ENCODE peak calls at places on chromosomes 7 and 10, in four cellular contexts. G is IMR-90, T is K562, R is GM12878. O is an unnamed sample.

GRCh38 chr7:104548861-104549260 is 220.5 kb downstream of the LHFPL3 start:
- DNase-seq in G (no peak), R (no peak), T (peak; percentile 9), O (no peak)

GRCh38 chr7:37832194-37832593 is 16.2 kb upstream of the NME8 start:
- DNase-seq in T (no peak), G (no peak), R (no peak), O (peak; percentile 52)

GRCh38 chr7:94052398-94053180 is 48.4 kb upstream of the BET1 start:
- DNase-seq in T (no peak), G (no peak), R (peak; percentile 27), O (no peak)

GRCh38 chr7:29424984-29425309 is 138.7 kb upstream of the PRR15 start:
- DNase-seq in R (no peak), T (no peak), G (no peak), O (no peak)

GRCh38 chr10:103745264-103746247 is 109.8 kb downstream of the SH3PXD2A start:
- DNase-seq in R (no peak), G (peak; percentile 44), T (no peak), O (peak; percentile 12)

GRCh38 chr10:106804992-106805391 is 359.5 kb downstream of the SORCS1 start:
- DNase-seq in G (no peak), T (no peak), R (no peak), O (no peak)

GRCh38 chr10:78717200-78717599 is 351.6 kb upstream of the ZMIZ1 start:
- DNase-seq in T (no peak), R (no peak), G (peak; percentile 73), O (no peak)

GRCh38 chr10:86961481-86962091 is 3.2 kb downstream of the SNCG start:
- DNase-seq in T (no peak), R (no peak), G (peak; percentile 55), O (no peak)

GRCh38 chr7:80678703-80679102 is 40.3 kb downstream of the CD36 start:
- DNase-seq in R (no peak), G (no peak), T (no peak), O (no peak)

GRCh38 chr7:99918959-99919813 is at the start of gene TRIM4:
- DNase-seq in T (peak; percentile 96), R (peak; percentile 77), G (peak; percentile 91), O (peak; percentile 90)

GRCh38 chr10:4656576-4657194 is 169.3 kb upstream of the AKR1E2 start:
- DNase-seq in T (peak; percentile 42), G (peak; percentile 67), R (no peak), O (peak; percentile 80)

DNA sequence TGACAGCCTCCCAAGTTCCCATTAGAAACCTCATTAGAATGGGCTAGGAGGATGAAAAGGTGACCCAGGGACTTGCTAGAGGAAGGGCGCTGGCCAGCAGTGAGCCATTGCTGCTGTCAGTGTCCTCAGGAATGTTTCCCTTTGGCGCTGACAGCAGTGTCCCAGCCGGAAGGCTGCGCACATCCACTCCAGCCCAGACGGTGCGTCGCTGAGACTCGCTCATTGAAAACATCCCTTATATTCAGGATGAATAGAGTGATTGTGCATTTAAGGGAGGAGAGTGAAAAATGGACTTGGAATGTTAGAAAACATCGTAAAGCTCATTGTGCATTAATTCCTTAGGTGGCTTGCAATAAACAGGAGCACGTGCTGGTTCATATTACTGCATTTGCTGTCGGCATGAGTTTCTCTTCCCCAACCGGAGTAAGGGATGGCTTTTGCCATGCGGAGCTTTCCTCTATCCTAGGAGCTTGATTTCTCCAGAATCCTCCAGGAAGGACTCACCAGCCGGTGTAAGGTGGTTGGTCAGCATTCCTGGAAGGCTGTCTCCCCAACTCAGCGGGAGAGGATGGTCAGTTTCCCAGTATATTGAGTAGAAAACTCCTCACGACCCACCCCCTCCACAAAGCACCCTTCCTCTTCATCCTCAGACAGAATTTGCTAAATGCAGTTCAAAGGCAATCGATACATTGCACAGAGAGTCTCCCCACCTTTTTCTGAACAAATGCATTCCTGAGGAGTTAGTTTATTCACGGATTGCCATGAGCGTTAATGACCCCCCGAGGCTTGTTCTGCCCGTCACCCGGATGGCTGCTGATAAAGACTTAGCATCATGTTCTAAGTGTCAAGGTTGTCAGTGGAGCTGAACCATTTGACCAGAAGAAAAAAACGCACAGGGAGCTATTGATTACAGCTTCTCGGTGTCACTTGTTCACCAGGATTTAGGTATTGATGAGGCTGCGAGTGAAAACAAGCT is 201.8 kb downstream of the EBF3 start:
- DNase-seq in T (no peak), R (no peak), G (no peak), O (no peak)
- TF ChIP-seq FOS in T (no peak), R (no peak), G (no peak), O (no peak)

GRCh38 chr10:22481687-22482539 is 136.6 kb downstream of the SPAG6 start:
- DNase-seq in R (no peak), G (no peak), T (no peak), O (peak; percentile 16)
- TF ChIP-seq FOS in R (no peak), G (no peak), T (no peak), O (no peak)

GRCh38 chr7:85023066-85023687 is 163.7 kb downstream of the SEMA3D start:
- DNase-seq in R (no peak), T (peak; percentile 31), G (peak; percentile 58), O (peak; percentile 69)
- TF ChIP-seq FOS in R (no peak), T (no peak), G (no peak), O (no peak)

DNA sequence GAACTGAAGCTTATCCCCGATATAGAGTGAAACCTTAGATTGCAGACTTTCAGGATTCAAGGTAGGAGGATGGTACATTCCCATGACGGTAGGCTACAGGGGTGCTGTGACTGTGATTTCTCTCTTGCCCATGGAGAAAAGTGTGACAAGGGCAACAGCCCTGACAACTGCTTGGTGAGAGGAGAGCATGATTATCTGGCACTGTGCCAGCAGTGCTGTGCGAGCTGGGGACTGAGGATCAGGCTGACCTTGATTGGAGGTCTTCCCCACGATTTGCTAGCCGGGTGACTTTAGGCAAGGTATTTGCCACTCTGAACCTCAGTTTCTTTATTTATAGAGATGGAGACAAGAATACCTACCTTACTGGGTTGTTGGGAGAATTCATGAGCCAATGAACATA is 229.6 kb downstream of the PTEN start:
- DNase-seq in R (no peak), G (no peak), T (no peak), O (no peak)
- TF ChIP-seq FOS in R (no peak), G (no peak), T (no peak), O (no peak)

GRCh38 chr10:88715517-88715916 is 9.5 kb downstream of the LIPK start:
- DNase-seq in R (no peak), G (no peak), T (no peak), O (no peak)
- TF ChIP-seq FOS in R (no peak), G (no peak), T (no peak), O (no peak)

GRCh38 chr7:157612664-157613561 is 276.1 kb downstream of the DNAJB6 start:
- DNase-seq in T (no peak), R (no peak), G (no peak), O (no peak)
- TF ChIP-seq FOS in T (no peak), R (no peak), G (no peak), O (no peak)

GRCh38 chr7:90067171-90067570 is 87.1 kb upstream of the STEAP1 start:
- DNase-seq in R (no peak), G (no peak), T (no peak), O (no peak)

GRCh38 chr7:90061077-90061476 is 93.2 kb upstream of the STEAP1 start:
- DNase-seq in T (no peak), G (no peak), R (no peak), O (no peak)

DNA sequence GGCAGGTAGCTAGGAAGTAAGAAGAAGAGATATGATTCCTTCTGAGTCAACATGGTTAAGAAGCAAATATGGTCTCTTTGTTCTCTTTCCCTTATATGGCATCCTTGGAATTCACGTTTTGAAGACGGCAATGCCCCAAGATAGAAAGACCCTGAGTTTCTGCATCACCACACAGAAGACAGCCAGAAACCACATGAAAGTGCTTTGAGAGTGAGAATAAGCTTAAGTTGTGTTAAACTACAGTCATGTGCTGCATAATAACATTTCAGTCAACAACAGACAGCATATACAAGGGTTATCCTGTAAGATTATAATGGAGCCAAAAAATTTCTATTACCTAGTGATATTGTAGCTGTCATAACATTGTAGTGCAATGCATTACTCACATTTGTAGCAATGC is 89.9 kb upstream of the STEAP1 start:
- DNase-seq in R (no peak), G (no peak), T (no peak), O (no peak)
- TF ChIP-seq FOS in R (no peak), G (no peak), T (no peak), O (no peak)

GRCh38 chr10:37436361-37436760 is 311.0 kb downstream of the ANKRD30A start:
- DNase-seq in T (no peak), G (no peak), R (no peak), O (no peak)

GRCh38 chr10:37434091-37434490 is 308.7 kb downstream of the ANKRD30A start:
- DNase-seq in R (no peak), T (no peak), G (no peak), O (no peak)
- TF ChIP-seq FOS in R (no peak), T (no peak), G (no peak), O (no peak)